ENCODE peak calls at places on chromosome 14, in six cellular contexts. F is HCT116, R is SK-N-SH, T is H1, I is K562, X is GM12878. P is an unnamed sample.
A peak's percentile ranks its signal among the peaks of the same experiment; 100 is the strongest.

GRCh38 chr14:54177861-54178591 is 218.8 kb upstream of the CDKN3 start:
- DNase-seq in F (no peak), R (no peak), T (no peak), I (no peak), X (no peak), P (no peak)

GRCh38 chr14:40784860-40785259 is 821.8 kb upstream of the LRFN5 start:
- DNase-seq in F (no peak), R (no peak), T (no peak), I (no peak), X (no peak), P (no peak)

GRCh38 chr14:101444116-101444515 is 117.2 kb upstream of the DIO3 start:
- DNase-seq in F (no peak), R (no peak), T (no peak), I (no peak), X (no peak), P (no peak)

GRCh38 chr14:95255013-95255412 is 64.7 kb downstream of the CLMN start:
- DNase-seq in F (no peak), R (no peak), T (no peak), I (no peak), X (no peak), P (no peak)

GRCh38 chr14:68103841-68104240 is 284.3 kb downstream of the RAD51B start:
- DNase-seq in F (no peak), R (no peak), T (no peak), I (no peak), X (no peak), P (no peak)

GRCh38 chr14:76919811-76920571 is 93.8 kb downstream of the LRRC74A start:
- DNase-seq in F (no peak), R (peak; percentile 86), T (no peak), I (no peak), X (no peak), P (no peak)

GRCh38 chr14:35384386-35385041 is 20.0 kb downstream of the NFKBIA start:
- DNase-seq in F (no peak), R (no peak), T (no peak), I (no peak), X (no peak), P (no peak)

GRCh38 chr14:101195309-101195724 is 291.8 kb upstream of the RTL1 start:
- DNase-seq in F (no peak), R (no peak), T (peak; percentile 39), I (no peak), X (no peak), P (no peak)

GRCh38 chr14:100860556-100861187 is 34.8 kb downstream of the MEG3 start:
- DNase-seq in F (no peak), R (no peak), T (no peak), I (no peak), X (no peak), P (no peak)

GRCh38 chr14:24804813-24805212 is 170.8 kb upstream of the GZMB start:
- DNase-seq in F (no peak), R (no peak), T (no peak), I (no peak), X (no peak), P (no peak)

GRCh38 chr14:74548881-74549280 is 55.3 kb downstream of the ISCA2 start:
- DNase-seq in F (no peak), R (no peak), T (no peak), I (no peak), X (no peak), P (no peak)

GRCh38 chr14:43243168-43243567 is 1263.9 kb downstream of the FSCB start:
- DNase-seq in F (no peak), R (no peak), T (no peak), I (no peak), X (no peak), P (no peak)

GRCh38 chr14:50037837-50038236 is 78.5 kb downstream of the VCPKMT start:
- DNase-seq in F (no peak), R (no peak), T (no peak), I (no peak), X (no peak), P (no peak)

GRCh38 chr14:68669644-68670343 is 123.1 kb downstream of the ZFP36L1 start:
- DNase-seq in F (no peak), R (no peak), T (no peak), I (no peak), X (no peak), P (no peak)

GRCh38 chr14:37114039-37114438 is 58.4 kb downstream of the SLC25A21 start:
- DNase-seq in F (no peak), R (no peak), T (no peak), I (no peak), X (no peak), P (no peak)

GRCh38 chr14:68865542-68865941 is 72.7 kb upstream of the ZFP36L1 start:
- DNase-seq in F (no peak), R (no peak), T (no peak), I (no peak), X (no peak), P (no peak)

GRCh38 chr14:89466460-89466859 is 49.4 kb upstream of the FOXN3 start:
- DNase-seq in F (no peak), R (no peak), T (no peak), I (no peak), X (no peak), P (no peak)

GRCh38 chr14:53020193-53020932 is 69.5 kb upstream of the FERMT2 start:
- DNase-seq in F (no peak), R (no peak), T (no peak), I (no peak), X (no peak), P (no peak)

GRCh38 chr14:55599250-55599879 is 19.4 kb downstream of the KTN1 start:
- DNase-seq in F (peak; percentile 75), R (no peak), T (no peak), I (no peak), X (no peak), P (peak; percentile 50)

GRCh38 chr14:95437715-95438114 is 78.7 kb downstream of the SYNE3 start:
- DNase-seq in F (no peak), R (no peak), T (no peak), I (no peak), X (no peak), P (no peak)

GRCh38 chr14:65302571-65303184 is 109.9 kb upstream of the FUT8 start:
- DNase-seq in F (no peak), R (no peak), T (no peak), I (no peak), X (peak; percentile 98), P (no peak)

GRCh38 chr14:50407089-50407813 is 10.6 kb upstream of the CDKL1 start:
- DNase-seq in F (no peak), R (no peak), T (no peak), I (no peak), X (no peak), P (no peak)

GRCh38 chr14:56351861-56352260 is 227.7 kb upstream of the TMEM260 start:
- DNase-seq in F (no peak), R (no peak), T (no peak), I (no peak), X (no peak), P (no peak)

GRCh38 chr14:76050797-76051392 is 65.3 kb downstream of the IFT43 start:
- DNase-seq in F (peak; percentile 21), R (peak; percentile 63), T (peak; percentile 79), I (peak; percentile 33), X (peak; percentile 21), P (peak; percentile 17)

GRCh38 chr14:25074112-25074511 is 24.2 kb upstream of the STXBP6 start:
- DNase-seq in F (no peak), R (no peak), T (no peak), I (no peak), X (no peak), P (no peak)

GRCh38 chr14:94970937-94971730 is 186.2 kb downstream of the DICER1 start:
- DNase-seq in F (no peak), R (no peak), T (no peak), I (no peak), X (no peak), P (no peak)

GRCh38 chr14:91127411-91127810 is 13.5 kb downstream of the DGLUCY start:
- DNase-seq in F (no peak), R (no peak), T (no peak), I (no peak), X (no peak), P (no peak)

GRCh38 chr14:79418649-79419415 is 792.5 kb downstream of the DIO2 start:
- DNase-seq in F (no peak), R (no peak), T (no peak), I (no peak), X (no peak), P (no peak)

GRCh38 chr14:48672506-48672905 is 913.7 kb downstream of the RPS29 start:
- DNase-seq in F (no peak), R (no peak), T (no peak), I (no peak), X (no peak), P (no peak)

DNA sequence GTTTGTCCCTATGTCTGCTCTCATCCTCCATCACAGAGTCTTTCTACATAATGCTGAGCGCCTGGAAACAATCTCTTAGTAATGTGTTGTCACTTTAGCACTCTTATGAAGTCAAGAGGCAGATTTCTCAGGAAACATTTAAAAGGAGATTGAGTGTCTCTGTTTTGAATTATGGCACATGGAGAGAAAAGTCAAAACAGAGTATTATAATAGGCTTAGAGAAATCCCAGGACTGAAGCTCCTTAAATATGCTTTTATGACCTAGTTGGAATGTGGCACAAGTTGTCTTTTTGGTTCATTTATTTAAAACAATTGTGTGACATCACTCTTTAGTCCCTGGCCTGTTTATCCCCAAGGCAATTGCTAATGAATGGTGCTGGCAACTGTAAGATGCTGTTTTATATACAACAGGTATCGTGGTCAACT is 117.8 kb upstream of the HIF1A start:
- DNase-seq in F (no peak), R (peak; percentile 69), T (no peak), I (no peak), X (no peak), P (no peak)
- TF ChIP-seq SIN3A in F (no peak), R (no peak), T (no peak), I (no peak), X (no peak), P (no peak)

GRCh38 chr14:105460616-105461015 is 14.0 kb upstream of the CRIP2 start:
- DNase-seq in F (no peak), R (no peak), T (no peak), I (no peak), X (no peak), P (no peak)
- TF ChIP-seq POLR2AphosphoS5 in F (no peak), R (no peak), T (no peak), I (no peak), X (no peak), P (no peak)

GRCh38 chr14:98622208-98623051 is 649.6 kb downstream of the BCL11B start:
- DNase-seq in F (no peak), R (no peak), T (no peak), I (no peak), X (no peak), P (no peak)

DNA sequence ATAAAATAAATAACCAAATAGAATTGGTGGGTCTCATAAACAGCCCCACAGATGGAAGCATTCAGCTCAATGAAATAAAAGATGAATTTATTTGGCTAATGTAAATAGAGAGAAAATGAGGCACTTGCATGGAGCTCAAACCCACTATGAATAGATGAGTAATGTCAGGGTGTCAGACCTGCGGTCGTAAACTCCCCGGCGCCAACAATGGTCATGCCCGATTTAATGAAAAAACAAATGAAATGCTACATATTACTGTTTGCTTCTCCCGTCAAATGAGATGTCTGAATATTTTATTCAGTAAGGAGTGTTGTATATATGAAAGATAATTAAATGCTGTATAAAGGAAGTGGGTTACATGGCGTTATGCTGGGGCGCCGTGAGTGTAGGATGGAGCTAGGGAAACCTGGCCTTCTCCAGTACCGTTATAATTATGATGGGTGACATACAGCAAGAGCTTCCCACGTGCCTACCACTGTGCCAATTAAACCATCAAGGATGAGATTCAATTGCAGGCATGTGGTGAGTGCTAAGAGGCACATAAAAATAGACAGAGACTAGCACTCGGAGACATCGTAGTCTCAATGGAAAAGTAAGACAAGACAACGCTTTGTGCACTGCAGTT is 648.1 kb downstream of the BCL11B start:
- DNase-seq in F (no peak), R (no peak), T (no peak), I (no peak), X (no peak), P (no peak)
- TF ChIP-seq SIN3A in F (no peak), R (no peak), T (no peak), I (no peak), X (no peak), P (no peak)

GRCh38 chr14:83842536-83842935 is 1687.4 kb upstream of the FLRT2 start:
- DNase-seq in F (no peak), R (no peak), T (no peak), I (no peak), X (no peak), P (no peak)
- TF ChIP-seq POLR2AphosphoS5 in F (no peak), R (no peak), T (no peak), I (no peak), X (no peak), P (no peak)

P was measured in Panc1.